ENCODE peak calls at places on chromosomes 2 and 18, in nine cellular contexts. E is stimulated activated naive B cell treated with anti-CD40 and anti-IgM and Interleukin-4, amounts not matched to agents 10 μg/mL and 1 μg/mL and 100 μg/mL, for 72 hours; N is NAMALWA; G is activated naive CD8-positive, alpha-beta T cell treated with anti-CD3 and anti-CD28 coated beads, Interleukin-2, amount 10 ng/mL, durations not matched to agents 7 days and 5 days; D is GM03348; A is NCI-H510A treated with DMSO at 0.1 percent for 48 hours; W is fibroblast of villous mesenchyme; I is stomach; R is NCI-H345. X is an unnamed sample.

GRCh38 chr2:234334146-234334545 is 162.7 kb downstream of the ARL4C start:
- DNase-seq in E (no peak), N (no peak), G (no peak), D (no peak), A (no peak), W (peak; percentile 18), I (no peak), R (no peak), X (peak; percentile 6)

GRCh38 chr2:158845869-158846268 is 50.8 kb downstream of the DAPL1 start:
- DNase-seq in E (no peak), N (no peak), G (no peak), D (no peak), A (no peak), W (peak; percentile 12), I (no peak), R (peak; percentile 45), X (peak; percentile 38)

GRCh38 chr18:76405761-76406356 is 89.2 kb downstream of the ZNF516 start:
- DNase-seq in E (no peak), N (peak; percentile 67), G (peak; percentile 66), D (peak; percentile 60), A (peak; percentile 37), W (peak; percentile 64), I (peak; percentile 63), R (no peak), X (peak; percentile 57)

GRCh38 chr2:98324181-98324580 is 22.1 kb upstream of the CNGA3 start:
- DNase-seq in E (no peak), N (no peak), G (no peak), D (no peak), A (no peak), W (peak; percentile 44), I (no peak), R (no peak), X (no peak)

GRCh38 chr2:40721595-40721994 is 269.7 kb upstream of the SLC8A1 start:
- DNase-seq in E (no peak), N (no peak), G (no peak), D (peak; percentile 51), A (no peak), W (no peak), I (no peak), R (no peak), X (peak; percentile 51)

GRCh38 chr2:200604571-200605255 is 18.9 kb downstream of the AOX1 start:
- DNase-seq in E (no peak), N (no peak), G (no peak), D (no peak), A (no peak), W (peak; percentile 55), I (no peak), R (no peak), X (peak; percentile 58)

GRCh38 chr2:231605607-231606091 is 13.0 kb downstream of the TEX44 start:
- DNase-seq in E (no peak), N (peak; percentile 70), G (no peak), D (no peak), A (peak; percentile 82), W (no peak), I (no peak), R (peak; percentile 48), X (no peak)

GRCh38 chr2:46970334-46971288 is 55.0 kb upstream of the MCFD2 start:
- DNase-seq in E (peak; percentile 27), N (no peak), G (no peak), D (peak; percentile 48), A (no peak), W (peak; percentile 67), I (peak; percentile 79), R (no peak), X (peak; percentile 68)